ENCODE peak calls at places on chromosomes 3 and 15, in seven cellular contexts. One of them, this sample, is unnamed.

GRCh38 chr3:38454179-38454883 is 641 bp downstream of the ACVR2B start:
- DNase-seq in sigmoid colon: no peak
- DNase-seq in stomach: peak
- DNase-seq in K562: peak
- DNase-seq in breast epithelium: peak
- DNase-seq in upper lobe of left lung: no peak
- DNase-seq in A549: peak
- DNase-seq in this sample: no peak

GRCh38 chr3:4656646-4657318 is 163.6 kb downstream of the ITPR1 start:
- DNase-seq in upper lobe of left lung: no peak
- DNase-seq in A549: no peak
- DNase-seq in sigmoid colon: no peak
- DNase-seq in stomach: no peak
- DNase-seq in breast epithelium: no peak
- DNase-seq in K562: no peak
- DNase-seq in this sample: no peak

GRCh38 chr15:70196314-70197291 is 98.9 kb upstream of the TLE3 start:
- DNase-seq in stomach: peak
- DNase-seq in K562: no peak
- DNase-seq in upper lobe of left lung: peak
- DNase-seq in breast epithelium: peak
- DNase-seq in sigmoid colon: peak
- DNase-seq in A549: no peak
- DNase-seq in this sample: peak

GRCh38 chr3:126033051-126033745 is 50.7 kb downstream of the SLC41A3 start:
- DNase-seq in A549: no peak
- DNase-seq in upper lobe of left lung: peak
- DNase-seq in sigmoid colon: peak
- DNase-seq in K562: no peak
- DNase-seq in breast epithelium: no peak
- DNase-seq in stomach: peak
- DNase-seq in this sample: no peak

GRCh38 chr15:84616235-84616634 is 15.4 kb downstream of the ZSCAN2 start:
- DNase-seq in A549: no peak
- DNase-seq in upper lobe of left lung: no peak
- DNase-seq in sigmoid colon: peak
- DNase-seq in breast epithelium: no peak
- DNase-seq in K562: no peak
- DNase-seq in stomach: no peak
- DNase-seq in this sample: no peak

GRCh38 chr15:40942337-40942854 is 10.9 kb upstream of the CHAC1 start:
- DNase-seq in stomach: no peak
- DNase-seq in K562: no peak
- DNase-seq in upper lobe of left lung: no peak
- DNase-seq in sigmoid colon: no peak
- DNase-seq in breast epithelium: no peak
- DNase-seq in A549: no peak
- DNase-seq in this sample: no peak

GRCh38 chr15:38066612-38067011 is 132.2 kb downstream of the TMCO5A start:
- DNase-seq in sigmoid colon: no peak
- DNase-seq in stomach: no peak
- DNase-seq in K562: no peak
- DNase-seq in breast epithelium: no peak
- DNase-seq in upper lobe of left lung: no peak
- DNase-seq in A549: no peak
- DNase-seq in this sample: no peak

GRCh38 chr15:68818671-68819450 is 1.8 kb downstream of the ANP32A start:
- DNase-seq in stomach: peak
- DNase-seq in sigmoid colon: peak
- DNase-seq in upper lobe of left lung: peak
- DNase-seq in breast epithelium: peak
- DNase-seq in A549: peak
- DNase-seq in K562: peak
- DNase-seq in this sample: no peak

GRCh38 chr15:57533062-57533735 is 58.5 kb upstream of the MYZAP start:
- DNase-seq in upper lobe of left lung: no peak
- DNase-seq in A549: no peak
- DNase-seq in K562: no peak
- DNase-seq in breast epithelium: no peak
- DNase-seq in stomach: no peak
- DNase-seq in sigmoid colon: no peak
- DNase-seq in this sample: no peak

GRCh38 chr15:43881944-43882343 is 55.1 kb downstream of the WDR76 start:
- DNase-seq in K562: no peak
- DNase-seq in breast epithelium: no peak
- DNase-seq in stomach: no peak
- DNase-seq in A549: no peak
- DNase-seq in upper lobe of left lung: no peak
- DNase-seq in sigmoid colon: no peak
- DNase-seq in this sample: no peak

GRCh38 chr15:65101418-65101890 is 13.5 kb downstream of the UBAP1L start:
- DNase-seq in A549: peak
- DNase-seq in K562: peak
- DNase-seq in upper lobe of left lung: peak
- DNase-seq in sigmoid colon: peak
- DNase-seq in breast epithelium: no peak
- DNase-seq in stomach: peak
- DNase-seq in this sample: no peak

GRCh38 chr15:71691700-71692417 is 118.5 kb upstream of the NR2E3 start:
- DNase-seq in A549: no peak
- DNase-seq in stomach: peak
- DNase-seq in breast epithelium: peak
- DNase-seq in K562: no peak
- DNase-seq in upper lobe of left lung: peak
- DNase-seq in sigmoid colon: no peak
- DNase-seq in this sample: no peak

GRCh38 chr15:79003301-79003700 is 58.5 kb upstream of the CTSH start:
- DNase-seq in stomach: no peak
- DNase-seq in breast epithelium: no peak
- DNase-seq in upper lobe of left lung: no peak
- DNase-seq in sigmoid colon: no peak
- DNase-seq in A549: no peak
- DNase-seq in K562: no peak
- DNase-seq in this sample: no peak

GRCh38 chr3:53881691-53882593 is at the start of gene ACTR8:
- DNase-seq in breast epithelium: peak
- DNase-seq in K562: peak
- DNase-seq in A549: peak
- DNase-seq in upper lobe of left lung: peak
- DNase-seq in stomach: peak
- DNase-seq in sigmoid colon: peak
- DNase-seq in this sample: peak

GRCh38 chr3:22117751-22118346 is 366.8 kb upstream of the ZNF385D start:
- DNase-seq in upper lobe of left lung: no peak
- DNase-seq in sigmoid colon: no peak
- DNase-seq in A549: peak
- DNase-seq in K562: peak
- DNase-seq in stomach: no peak
- DNase-seq in breast epithelium: no peak
- DNase-seq in this sample: no peak

GRCh38 chr15:70093070-70093469 is 4.6 kb downstream of the TLE3 start:
- DNase-seq in stomach: no peak
- DNase-seq in A549: no peak
- DNase-seq in K562: no peak
- DNase-seq in breast epithelium: no peak
- DNase-seq in upper lobe of left lung: no peak
- DNase-seq in sigmoid colon: no peak
- DNase-seq in this sample: no peak

GRCh38 chr3:143661677-143662076 is 186.6 kb downstream of the SLC9A9 start:
- DNase-seq in stomach: no peak
- DNase-seq in breast epithelium: no peak
- DNase-seq in upper lobe of left lung: no peak
- DNase-seq in sigmoid colon: no peak
- DNase-seq in K562: no peak
- DNase-seq in A549: no peak
- DNase-seq in this sample: no peak

GRCh38 chr3:169104541-169104940 is 559.0 kb downstream of the MECOM start:
- DNase-seq in sigmoid colon: no peak
- DNase-seq in upper lobe of left lung: no peak
- DNase-seq in stomach: no peak
- DNase-seq in A549: no peak
- DNase-seq in breast epithelium: no peak
- DNase-seq in K562: no peak
- DNase-seq in this sample: no peak

GRCh38 chr3:142053244-142053643 is 96.1 kb downstream of the TFDP2 start:
- DNase-seq in A549: no peak
- DNase-seq in breast epithelium: no peak
- DNase-seq in K562: no peak
- DNase-seq in sigmoid colon: no peak
- DNase-seq in upper lobe of left lung: no peak
- DNase-seq in stomach: no peak
- DNase-seq in this sample: no peak

GRCh38 chr15:52677593-52677992 is 1.6 kb downstream of the ATOSA start:
- DNase-seq in K562: no peak
- DNase-seq in sigmoid colon: no peak
- DNase-seq in stomach: no peak
- DNase-seq in upper lobe of left lung: no peak
- DNase-seq in A549: peak
- DNase-seq in breast epithelium: no peak
- DNase-seq in this sample: no peak

GRCh38 chr3:11530153-11530721 is 113.5 kb downstream of the VGLL4 start:
- DNase-seq in A549: peak
- DNase-seq in breast epithelium: peak
- DNase-seq in K562: no peak
- DNase-seq in upper lobe of left lung: no peak
- DNase-seq in sigmoid colon: peak
- DNase-seq in stomach: no peak
- DNase-seq in this sample: no peak

GRCh38 chr3:77041756-77042155 is 1.9 kb downstream of the ROBO2 start:
- DNase-seq in sigmoid colon: no peak
- DNase-seq in stomach: no peak
- DNase-seq in A549: no peak
- DNase-seq in upper lobe of left lung: no peak
- DNase-seq in breast epithelium: no peak
- DNase-seq in K562: no peak
- DNase-seq in this sample: no peak

GRCh38 chr3:153161714-153162512 is at the start of gene RAP2B:
- DNase-seq in stomach: peak
- DNase-seq in sigmoid colon: peak
- DNase-seq in breast epithelium: peak
- DNase-seq in K562: peak
- DNase-seq in upper lobe of left lung: peak
- DNase-seq in A549: peak
- DNase-seq in this sample: peak
- TF ChIP-seq POLR2A in stomach: no peak
- TF ChIP-seq POLR2A in sigmoid colon: peak
- TF ChIP-seq POLR2A in breast epithelium: peak
- TF ChIP-seq POLR2A in K562: peak
- TF ChIP-seq POLR2A in upper lobe of left lung: peak
- TF ChIP-seq POLR2A in A549: peak
- TF ChIP-seq POLR2A in this sample: peak

GRCh38 chr3:181178991-181179390 is 189.5 kb upstream of the DNAJC19 start:
- DNase-seq in breast epithelium: no peak
- DNase-seq in A549: no peak
- DNase-seq in stomach: no peak
- DNase-seq in upper lobe of left lung: no peak
- DNase-seq in K562: no peak
- DNase-seq in sigmoid colon: no peak
- DNase-seq in this sample: no peak

GRCh38 chr3:181173227-181173626 is 183.7 kb upstream of the DNAJC19 start:
- DNase-seq in stomach: no peak
- DNase-seq in breast epithelium: no peak
- DNase-seq in sigmoid colon: no peak
- DNase-seq in A549: no peak
- DNase-seq in upper lobe of left lung: no peak
- DNase-seq in K562: no peak
- DNase-seq in this sample: no peak

GRCh38 chr3:181176610-181177009 is 187.1 kb upstream of the DNAJC19 start:
- DNase-seq in upper lobe of left lung: peak
- DNase-seq in A549: peak
- DNase-seq in breast epithelium: peak
- DNase-seq in sigmoid colon: peak
- DNase-seq in K562: peak
- DNase-seq in stomach: peak
- DNase-seq in this sample: no peak
- TF ChIP-seq POLR2A in upper lobe of left lung: no peak
- TF ChIP-seq POLR2A in A549: no peak
- TF ChIP-seq POLR2A in breast epithelium: no peak
- TF ChIP-seq POLR2A in sigmoid colon: no peak
- TF ChIP-seq POLR2A in K562: no peak
- TF ChIP-seq POLR2A in stomach: no peak
- TF ChIP-seq POLR2A in this sample: no peak

GRCh38 chr3:46561951-46562350 is 4.2 kb downstream of the LRRC2 start:
- DNase-seq in K562: no peak
- DNase-seq in A549: no peak
- DNase-seq in breast epithelium: no peak
- DNase-seq in sigmoid colon: no peak
- DNase-seq in stomach: no peak
- DNase-seq in upper lobe of left lung: no peak
- DNase-seq in this sample: no peak

GRCh38 chr3:46564190-46565112 is 1.7 kb downstream of the LRRC2 start:
- DNase-seq in breast epithelium: no peak
- DNase-seq in K562: no peak
- DNase-seq in A549: no peak
- DNase-seq in sigmoid colon: no peak
- DNase-seq in stomach: no peak
- DNase-seq in upper lobe of left lung: no peak
- DNase-seq in this sample: no peak

GRCh38 chr3:46565607-46566039 is 479 bp downstream of the LRRC2 start:
- DNase-seq in stomach: no peak
- DNase-seq in breast epithelium: no peak
- DNase-seq in upper lobe of left lung: no peak
- DNase-seq in K562: peak
- DNase-seq in A549: no peak
- DNase-seq in sigmoid colon: no peak
- DNase-seq in this sample: no peak

GRCh38 chr3:46565113-46565490 is 1.0 kb downstream of the LRRC2 start:
- DNase-seq in sigmoid colon: no peak
- DNase-seq in A549: no peak
- DNase-seq in upper lobe of left lung: no peak
- DNase-seq in breast epithelium: no peak
- DNase-seq in K562: no peak
- DNase-seq in stomach: no peak
- DNase-seq in this sample: no peak

DNA sequence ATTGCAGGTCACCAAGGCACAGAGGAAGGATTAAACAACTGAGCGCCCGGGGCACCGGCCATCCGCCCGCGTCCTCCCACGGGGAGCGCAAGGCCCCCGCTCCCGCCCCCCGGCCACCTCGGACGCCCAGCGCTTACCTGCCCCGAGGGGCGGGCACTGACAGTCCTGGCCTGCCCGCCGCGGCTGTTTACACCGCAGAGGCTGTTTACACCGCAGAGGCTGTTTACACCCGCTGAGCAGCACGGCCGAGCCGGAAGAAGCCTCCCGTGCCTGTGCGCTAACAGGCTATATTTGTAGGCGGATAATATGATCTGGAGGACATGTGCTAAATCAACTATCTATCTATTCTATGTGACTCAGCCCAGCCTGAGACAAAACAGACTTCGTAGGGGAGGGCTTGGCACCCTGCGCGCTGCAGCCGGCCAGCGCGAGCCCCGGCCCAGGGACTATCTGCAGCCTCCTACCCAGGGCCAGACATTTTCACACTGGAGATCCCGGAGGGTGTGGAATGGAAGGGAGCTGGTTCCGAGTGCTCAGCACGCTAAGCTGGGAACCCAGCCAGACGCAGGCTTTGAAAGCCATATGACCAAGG is at the start of gene LRRC2:
- DNase-seq in K562: peak
- DNase-seq in upper lobe of left lung: peak
- DNase-seq in A549: no peak
- DNase-seq in sigmoid colon: peak
- DNase-seq in breast epithelium: no peak
- DNase-seq in stomach: peak
- DNase-seq in this sample: no peak
- TF ChIP-seq POLR2A in K562: no peak
- TF ChIP-seq POLR2A in upper lobe of left lung: no peak
- TF ChIP-seq POLR2A in A549: no peak
- TF ChIP-seq POLR2A in sigmoid colon: no peak
- TF ChIP-seq POLR2A in breast epithelium: no peak
- TF ChIP-seq POLR2A in stomach: no peak
- TF ChIP-seq POLR2A in this sample: no peak

GRCh38 chr15:63473999-63474809 is 30.2 kb upstream of the USP3 start:
- DNase-seq in A549: peak
- DNase-seq in breast epithelium: no peak
- DNase-seq in upper lobe of left lung: peak
- DNase-seq in K562: no peak
- DNase-seq in stomach: peak
- DNase-seq in sigmoid colon: no peak
- DNase-seq in this sample: no peak
- TF ChIP-seq POLR2A in A549: no peak
- TF ChIP-seq POLR2A in breast epithelium: no peak
- TF ChIP-seq POLR2A in upper lobe of left lung: no peak
- TF ChIP-seq POLR2A in K562: no peak
- TF ChIP-seq POLR2A in stomach: no peak
- TF ChIP-seq POLR2A in sigmoid colon: no peak
- TF ChIP-seq POLR2A in this sample: no peak